ENCODE peak calls at places on chromosomes 1 and 21, in five cellular contexts. W, X, K, P and I are unnamed samples.

GRCh38 chr21:35586305-35586704 is 474.0 kb downstream of the SETD4 start:
- DNase-seq in W (no peak), X (no peak), K (no peak), P (no peak), I (no peak)

GRCh38 chr1:8985915-8986813 is 40.1 kb downstream of the SLC2A7 start:
- DNase-seq in W (no peak), X (peak; percentile 55), K (peak; percentile 99), P (no peak), I (peak; percentile 98)

GRCh38 chr1:76866566-76866965 is 714 bp upstream of the ST6GALNAC5 start:
- DNase-seq in W (no peak), X (no peak), K (no peak), P (no peak), I (no peak)

GRCh38 chr1:46490603-46491499 is 1.2 kb downstream of the DMBX1 start:
- DNase-seq in W (no peak), X (no peak), K (no peak), P (no peak), I (no peak)

GRCh38 chr1:110060034-110060661 is 10.3 kb downstream of the ALX3 start:
- DNase-seq in W (peak; percentile 46), X (no peak), K (peak; percentile 32), P (peak; percentile 48), I (peak; percentile 34)

GRCh38 chr1:205319081-205320018 is 2.2 kb downstream of the NUAK2 start:
- DNase-seq in W (no peak), X (no peak), K (peak; percentile 89), P (no peak), I (peak; percentile 74)

GRCh38 chr1:77218477-77219165 is 609 bp downstream of the PIGK start:
- DNase-seq in W (no peak), X (no peak), K (peak; percentile 44), P (no peak), I (peak; percentile 35)

GRCh38 chr1:21270086-21270689 is 20.1 kb downstream of the ECE1 start:
- DNase-seq in W (peak; percentile 59), X (no peak), K (peak; percentile 56), P (peak; percentile 39), I (peak; percentile 54)

GRCh38 chr1:46606255-46606965 is 2.3 kb upstream of the MKNK1 start:
- DNase-seq in W (no peak), X (no peak), K (no peak), P (no peak), I (no peak)

GRCh38 chr1:154663656-154664055 is 55.7 kb upstream of the ADAR start:
- DNase-seq in W (no peak), X (no peak), K (no peak), P (no peak), I (no peak)